ENCODE peak calls at places on chromosomes 12 and 14, in four cellular contexts. T is adipocyte, U is psoas muscle, W is sigmoid colon. C is an unnamed sample. For H3K36me3, the result is how much of the 10 kb centered on the place peaks cover.

GRCh38 chr14:86357866-86358265 is 827.9 kb downstream of the FLRT2 start:
- DNase-seq in U (no peak), W (no peak), T (no peak), C (no peak)

GRCh38 chr12:97487470-97487869 is 24.9 kb downstream of the RMST start:
- DNase-seq in T (no peak), W (no peak), U (no peak), C (no peak)

GRCh38 chr14:105411017-105411941 is 8.3 kb upstream of the MTA1 start:
- DNase-seq in T (peak), W (peak), U (no peak), C (peak)

GRCh38 chr12:1916396-1917171 is 1.9 kb downstream of the CACNA2D4 start:
- DNase-seq in U (no peak), W (peak), T (no peak), C (peak)

GRCh38 chr14:104989236-104989950 is 3.8 kb downstream of the CLBA1 start:
- DNase-seq in U (no peak), W (no peak), T (no peak), C (peak)

GRCh38 chr14:24277606-24278321 is 6.4 kb upstream of the RABGGTA start:
- DNase-seq in U (no peak), T (no peak), W (no peak), C (peak)

GRCh38 chr12:13362260-13362841 is 165.8 kb downstream of the EMP1 start:
- DNase-seq in W (peak), T (peak), U (peak), C (peak)

GRCh38 chr12:4780624-4781023 is 60.4 kb downstream of the GALNT8 start:
- DNase-seq in T (no peak), W (no peak), U (peak), C (no peak)

GRCh38 chr12:94725375-94726168 is 75.2 kb upstream of the TMCC3 start:
- DNase-seq in W (no peak), T (peak), U (no peak), C (no peak)

GRCh38 chr14:89746654-89747053 is 207.9 kb downstream of the EFCAB11 start:
- DNase-seq in U (no peak), W (no peak), T (no peak), C (no peak)

GRCh38 chr14:66082009-66082408 is 404.2 kb upstream of the CCDC196 start:
- DNase-seq in W (no peak), T (no peak), U (no peak), C (no peak)

GRCh38 chr12:94942663-94943062 is 60.8 kb downstream of the NDUFA12 start:
- DNase-seq in W (no peak), U (no peak), T (no peak), C (no peak)

GRCh38 chr12:97912943-97913342 is 450.3 kb downstream of the RMST start:
- DNase-seq in T (no peak), W (no peak), U (peak), C (no peak)

GRCh38 chr12:114186241-114187002 is 219.5 kb downstream of the TBX5 start:
- DNase-seq in U (no peak), T (no peak), W (no peak), C (no peak)

GRCh38 chr12:113477171-113477841 is 5.6 kb upstream of the LHX5 start:
- DNase-seq in T (no peak), W (no peak), U (no peak), C (no peak)

GRCh38 chr12:131869871-131870418 is 24.5 kb upstream of the ULK1 start:
- DNase-seq in T (peak), U (no peak), W (no peak), C (no peak)

GRCh38 chr14:78164226-78164853 is 5.8 kb upstream of the NRXN3 start:
- DNase-seq in T (no peak), U (no peak), W (no peak), C (no peak)

GRCh38 chr12:86719381-86719780 is 463.2 kb upstream of the MGAT4C start:
- DNase-seq in W (no peak), T (no peak), U (no peak), C (no peak)

GRCh38 chr12:5718073-5718472 is 227.0 kb downstream of the ANO2 start:
- DNase-seq in T (no peak), W (no peak), U (no peak), C (no peak)

GRCh38 chr12:55974308-55974724 is 438 bp downstream of the RAB5B start:
- DNase-seq in T (peak), U (no peak), W (peak), C (no peak)

GRCh38 chr14:96177766-96178377 is 26.8 kb upstream of the BDKRB2 start:
- DNase-seq in U (peak), T (peak), W (peak), C (peak)

GRCh38 chr14:32940066-32940651 is 1.5 kb downstream of the NPAS3 start:
- DNase-seq in T (no peak), W (no peak), U (no peak), C (no peak)

GRCh38 chr14:81138429-81138828 is 82.3 kb downstream of the GTF2A1 start:
- DNase-seq in W (no peak), U (no peak), T (no peak), C (no peak)

GRCh38 chr12:45583011-45583657 is 146.4 kb upstream of the ARID2 start:
- DNase-seq in W (no peak), T (no peak), U (no peak), C (no peak)

GRCh38 chr14:102220031-102220430 is 80.3 kb downstream of the WDR20 start:
- DNase-seq in W (no peak), T (no peak), U (no peak), C (peak)

GRCh38 chr12:116474899-116475298 is 84.3 kb upstream of the MAP1LC3B2 start:
- DNase-seq in U (no peak), W (no peak), T (no peak), C (no peak)

GRCh38 chr12:125503128-125503527 is 437.9 kb downstream of the AACS start:
- DNase-seq in T (no peak), W (no peak), U (no peak), C (no peak)

GRCh38 chr12:68122236-68122920 is 37.2 kb downstream of the IFNG start:
- DNase-seq in W (no peak), U (no peak), T (peak), C (no peak)

GRCh38 chr14:95321201-95321600 is 1.5 kb upstream of the CLMN start:
- DNase-seq in T (no peak), W (no peak), U (no peak), C (no peak)

GRCh38 chr12:109626378-109627115 is 53.0 kb downstream of the MVK start:
- DNase-seq in T (no peak), W (no peak), U (no peak), C (no peak)

GRCh38 chr14:99531221-99532096 is 50.2 kb downstream of the CCNK start:
- DNase-seq in W (no peak), T (peak), U (no peak), C (no peak)

GRCh38 chr14:38210168-38210567 is 2.5 kb downstream of the SSTR1 start:
- DNase-seq in U (peak), W (no peak), T (no peak), C (no peak)

GRCh38 chr12:46442239-46442638 is 69.7 kb upstream of the SLC38A2 start:
- DNase-seq in T (peak), W (no peak), U (no peak), C (no peak)

GRCh38 chr14:30751646-30752416 is 122.5 kb upstream of the COCH start:
- DNase-seq in U (no peak), T (no peak), W (no peak), C (no peak)

GRCh38 chr12:52053570-52054209 is 2.4 kb downstream of the NR4A1 start:
- DNase-seq in T (no peak), U (peak), W (peak), C (no peak)

GRCh38 chr14:77052281-77053044 is 24.0 kb upstream of the IRF2BPL start:
- DNase-seq in U (no peak), T (no peak), W (peak), C (no peak)

GRCh38 chr12:53719649-53720048 is 7.6 kb downstream of the CALCOCO1 start:
- DNase-seq in T (peak), U (no peak), W (peak), C (no peak)

GRCh38 chr14:50741571-50741970 is 73.5 kb upstream of the SAV1 start:
- DNase-seq in U (no peak), T (peak), W (no peak), C (no peak)

GRCh38 chr14:50740858-50741257 is 72.8 kb upstream of the SAV1 start:
- DNase-seq in T (peak), W (no peak), U (no peak), C (no peak)

GRCh38 chr14:50744242-50744641 is 76.1 kb upstream of the SAV1 start:
- DNase-seq in U (no peak), W (no peak), T (no peak), C (no peak)

GRCh38 chr14:50750323-50750722 is 80.6 kb downstream of the NIN start:
- DNase-seq in U (no peak), W (no peak), T (no peak), C (no peak)

DNA sequence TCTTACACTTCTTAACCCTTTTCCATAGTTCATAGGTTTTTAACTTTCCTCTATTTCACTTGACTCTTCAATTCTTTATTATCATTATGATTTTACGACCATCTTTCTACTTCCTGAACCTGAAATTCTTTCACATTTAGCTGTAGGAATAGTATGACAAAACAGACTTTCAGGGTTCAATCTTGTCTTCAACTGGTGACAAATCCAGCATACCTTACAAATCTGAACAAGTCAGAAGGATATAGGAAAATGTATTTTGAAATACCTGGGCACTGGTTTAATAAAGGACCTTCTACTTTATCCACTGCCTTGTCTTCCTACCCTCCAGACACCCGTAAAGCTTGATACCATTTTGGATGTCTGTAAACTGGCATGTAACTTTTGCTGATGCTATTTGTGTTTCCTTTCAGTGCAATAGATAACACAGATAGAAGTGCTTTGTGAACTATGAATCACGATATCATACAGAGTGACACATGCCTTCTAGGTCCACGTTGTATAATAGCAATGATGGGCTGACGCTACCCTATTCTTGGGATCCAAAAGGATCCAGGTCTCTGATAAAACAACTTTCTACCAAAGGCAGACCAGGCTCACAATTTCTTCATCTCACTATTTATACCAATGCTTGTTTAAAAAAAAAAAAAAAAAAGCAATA is 77.4 kb upstream of the SAV1 start:
- DNase-seq in U (no peak), T (no peak), W (no peak), C (no peak)
- H3K36me3 ChIP-seq in U (half or more), T (under half), W (under half), C (under half)

GRCh38 chr12:65868133-65868705 is 43.9 kb downstream of the HMGA2 start:
- DNase-seq in W (no peak), U (peak), T (peak), C (no peak)

GRCh38 chr12:65875635-65876034 is 51.4 kb downstream of the HMGA2 start:
- DNase-seq in W (no peak), T (peak), U (no peak), C (no peak)

GRCh38 chr12:65867428-65867827 is 43.1 kb downstream of the HMGA2 start:
- DNase-seq in U (no peak), T (peak), W (no peak), C (no peak)

GRCh38 chr12:65868878-65869277 is 44.6 kb downstream of the HMGA2 start:
- DNase-seq in U (no peak), T (no peak), W (no peak), C (no peak)

DNA sequence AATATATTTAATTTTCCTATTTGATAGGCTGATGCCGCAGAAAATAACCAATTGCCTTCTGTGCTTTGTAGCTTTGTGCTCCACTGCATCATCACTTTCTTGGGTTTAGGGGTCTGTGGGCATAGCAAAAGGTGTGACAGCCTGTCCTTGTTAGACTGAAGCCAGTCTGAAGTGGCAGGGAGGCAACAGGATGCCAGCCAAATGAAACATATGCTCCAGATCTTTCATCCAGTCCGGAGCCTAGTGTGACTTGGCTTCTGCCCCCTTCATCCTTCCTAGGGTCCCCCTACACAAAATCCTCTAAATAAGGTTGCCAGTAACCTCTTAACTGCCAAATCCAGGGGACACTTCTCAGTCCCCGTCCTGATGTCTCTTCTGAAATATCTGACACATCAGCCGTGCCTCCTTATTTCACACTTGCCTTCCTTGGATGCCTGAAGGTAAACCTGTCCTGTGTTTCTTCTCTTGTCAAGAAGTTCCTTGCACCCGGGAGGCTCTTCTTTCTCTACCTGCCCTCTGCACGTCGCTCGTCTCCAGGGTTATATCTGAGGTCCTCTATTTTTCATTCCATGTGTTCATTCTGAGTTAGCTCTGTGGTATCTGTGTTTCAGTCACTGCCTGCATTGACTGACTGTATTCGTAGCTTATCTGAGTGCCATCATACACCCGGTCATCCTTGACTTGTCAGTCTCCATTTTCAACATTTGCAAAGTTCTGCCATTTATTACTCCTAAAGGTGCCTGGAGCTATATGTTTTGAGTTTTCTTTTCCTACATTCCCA is 47.8 kb downstream of the HMGA2 start:
- DNase-seq in W (no peak), T (no peak), U (no peak), C (no peak)
- H3K36me3 ChIP-seq in W (under half), T (under half), U (under half), C (under half)

DNA sequence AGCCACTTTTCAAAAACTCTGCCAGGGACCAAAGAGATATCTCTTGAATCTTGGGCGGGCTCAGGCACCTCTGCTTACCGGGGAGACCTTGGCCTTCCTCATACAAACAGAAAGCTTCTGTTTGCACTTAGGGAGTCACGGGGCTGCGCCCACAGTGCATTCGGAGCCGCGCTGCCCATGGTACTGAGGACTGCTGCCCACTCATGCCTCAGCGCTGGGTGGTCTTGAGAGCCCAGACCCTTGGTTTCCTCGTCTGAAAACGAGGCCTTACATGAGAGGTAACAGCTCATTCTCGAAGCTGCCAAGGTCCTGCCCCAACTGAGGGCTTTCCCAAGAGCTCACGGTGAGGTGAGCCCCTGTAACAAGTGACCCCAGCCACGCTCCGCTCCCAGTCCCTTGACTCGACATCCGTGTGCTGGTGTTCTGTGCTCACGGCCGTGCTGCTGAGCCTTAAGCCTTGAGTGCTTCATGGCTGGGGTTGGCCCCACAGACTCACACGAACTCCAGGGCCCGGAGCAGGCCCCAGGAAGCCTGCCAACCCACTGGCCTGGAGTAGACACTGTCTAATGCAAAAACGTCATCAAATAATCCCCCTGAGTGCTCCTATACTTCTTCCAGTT is 47.4 kb upstream of the GPR68 start:
- DNase-seq in U (no peak), T (no peak), W (no peak), C (no peak)
- H3K36me3 ChIP-seq in U (under half), T (under half), W (under half), C (half or more)

DNA sequence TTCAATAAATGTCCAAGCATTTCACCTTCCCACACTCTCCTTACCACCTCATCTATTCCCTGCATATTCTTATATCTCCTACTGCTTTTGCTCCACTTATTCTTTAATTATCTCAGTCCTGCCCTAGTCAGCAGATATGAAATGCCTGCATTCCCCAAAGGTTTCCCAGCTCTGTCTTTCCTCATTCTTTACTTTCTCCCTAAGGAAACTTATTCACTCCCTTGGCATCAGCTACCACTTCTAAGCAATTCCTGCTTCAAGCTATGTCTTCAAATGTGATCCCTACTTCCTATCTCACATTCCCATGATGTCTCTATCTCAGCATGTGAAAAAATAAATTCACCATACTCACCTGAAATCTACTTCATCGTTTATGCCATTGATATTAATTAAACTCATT is 111.8 kb downstream of the CAPZA3 start:
- DNase-seq in T (no peak), U (no peak), W (no peak), C (no peak)
- H3K36me3 ChIP-seq in T (under half), U (under half), W (under half), C (under half)

GRCh38 chr12:120215766-120216735 is 15.1 kb upstream of the RPLP0 start:
- DNase-seq in U (no peak), W (no peak), T (no peak), C (no peak)
- H3K36me3 ChIP-seq in U (half or more), W (half or more), T (half or more), C (half or more)

DNA sequence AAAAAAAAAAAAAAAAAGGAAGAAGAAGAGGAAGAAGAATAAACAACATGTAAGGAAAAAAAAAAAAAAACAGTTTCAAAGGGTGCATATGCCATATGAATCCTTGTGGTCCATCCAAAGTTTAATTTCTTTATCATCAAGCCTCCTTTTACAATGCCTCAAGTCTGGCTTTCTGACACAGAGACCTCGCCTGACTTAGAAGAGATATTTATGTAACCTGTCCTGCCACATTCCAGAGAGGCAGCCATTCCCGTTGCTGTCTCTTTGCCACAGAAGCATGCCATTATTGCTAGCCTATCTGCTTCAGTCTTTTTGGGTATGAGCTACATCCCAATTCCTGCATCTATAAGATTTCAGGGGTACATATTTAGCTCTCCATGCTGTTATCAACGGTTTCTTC is 596.7 kb upstream of the ATP2B1 start:
- DNase-seq in U (no peak), T (no peak), W (no peak), C (no peak)
- H3K36me3 ChIP-seq in U (under half), T (under half), W (under half), C (under half)

GRCh38 chr12:42124764-42125371 is 19.8 kb downstream of the GXYLT1 start:
- DNase-seq in T (no peak), U (no peak), W (no peak), C (no peak)

GRCh38 chr12:42128888-42129287 is 15.8 kb downstream of the GXYLT1 start:
- DNase-seq in W (no peak), U (no peak), T (no peak), C (no peak)

GRCh38 chr12:42128327-42128726 is 16.3 kb downstream of the GXYLT1 start:
- DNase-seq in U (no peak), T (no peak), W (no peak), C (no peak)

GRCh38 chr12:42125372-42125767 is 19.3 kb downstream of the GXYLT1 start:
- DNase-seq in T (no peak), W (no peak), U (no peak), C (no peak)

GRCh38 chr12:42126963-42127362 is 17.7 kb downstream of the GXYLT1 start:
- DNase-seq in T (no peak), U (no peak), W (no peak), C (no peak)
- H3K36me3 ChIP-seq in T (under half), U (under half), W (under half), C (under half)

DNA sequence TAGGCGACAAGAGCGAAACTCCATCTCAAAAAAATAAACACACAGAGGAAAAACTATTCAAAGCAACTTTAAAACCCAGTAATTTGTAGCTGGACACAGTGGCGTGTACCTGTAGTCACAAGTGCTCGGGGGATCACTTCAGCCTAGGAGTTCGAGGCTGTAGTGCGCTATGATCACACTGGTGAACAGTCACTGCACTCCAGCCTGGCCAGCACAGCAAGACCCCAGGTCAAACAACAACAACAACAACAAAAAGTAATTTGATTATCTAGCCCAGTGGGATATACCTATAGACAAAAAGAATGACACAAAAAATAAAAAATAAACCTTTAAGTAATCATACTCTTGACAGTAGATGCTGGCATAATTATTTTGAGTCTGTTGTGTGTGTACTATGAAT is 29.3 kb downstream of the STX2 start:
- DNase-seq in W (no peak), U (no peak), T (no peak), C (no peak)
- H3K36me3 ChIP-seq in W (under half), U (half or more), T (under half), C (under half)

C was measured in spleen.